ENCODE peak calls at places on chromosomes 12 and 14, in eight cellular contexts. T, D, J, Y, Q, N, S and R are unnamed samples.

GRCh38 chr12:93336344-93336743 is 41.4 kb upstream of the NUDT4 start:
- DNase-seq in T (peak; percentile 22), D (no peak), J (no peak), Y (no peak), Q (no peak), N (no peak), S (no peak), R (no peak)

GRCh38 chr12:34126805-34127204 is 104.5 kb downstream of the ALG10 start:
- DNase-seq in T (no peak), D (no peak), J (no peak), Y (no peak), Q (no peak), N (no peak), S (no peak), R (no peak)

GRCh38 chr14:96863327-96863985 is 66.3 kb downstream of the VRK1 start:
- DNase-seq in T (no peak), D (no peak), J (no peak), Y (no peak), Q (no peak), N (no peak), S (no peak), R (no peak)

GRCh38 chr12:76264617-76265016 is 83.6 kb downstream of the BBS10 start:
- DNase-seq in T (peak; percentile 44), D (no peak), J (no peak), Y (peak; percentile 77), Q (no peak), N (no peak), S (no peak), R (no peak)

GRCh38 chr12:94202245-94203180 is 54.1 kb downstream of the PLXNC1 start:
- DNase-seq in T (no peak), D (no peak), J (no peak), Y (no peak), Q (no peak), N (no peak), S (no peak), R (no peak)

GRCh38 chr14:39422243-39422642 is 10.0 kb downstream of the FBXO33 start:
- DNase-seq in T (no peak), D (no peak), J (no peak), Y (no peak), Q (no peak), N (no peak), S (no peak), R (no peak)

GRCh38 chr12:78703820-78704525 is 160.6 kb upstream of the SYT1 start:
- DNase-seq in T (peak; percentile 91), D (no peak), J (no peak), Y (peak; percentile 69), Q (no peak), N (no peak), S (no peak), R (peak; percentile 86)

GRCh38 chr12:76065917-76066316 is 18.6 kb downstream of the NAP1L1 start:
- DNase-seq in T (no peak), D (no peak), J (no peak), Y (no peak), Q (no peak), N (no peak), S (no peak), R (no peak)

GRCh38 chr12:12999959-13000615 is at the start of gene HEBP1:
- DNase-seq in T (peak; percentile 84), D (peak; percentile 97), J (peak; percentile 90), Y (peak; percentile 89), Q (peak; percentile 95), N (peak; percentile 99), S (peak; percentile 93), R (no peak)

GRCh38 chr12:67415473-67415872 is 146.3 kb downstream of the CAND1 start:
- DNase-seq in T (peak; percentile 27), D (no peak), J (no peak), Y (peak; percentile 55), Q (no peak), N (no peak), S (no peak), R (no peak)

DNA sequence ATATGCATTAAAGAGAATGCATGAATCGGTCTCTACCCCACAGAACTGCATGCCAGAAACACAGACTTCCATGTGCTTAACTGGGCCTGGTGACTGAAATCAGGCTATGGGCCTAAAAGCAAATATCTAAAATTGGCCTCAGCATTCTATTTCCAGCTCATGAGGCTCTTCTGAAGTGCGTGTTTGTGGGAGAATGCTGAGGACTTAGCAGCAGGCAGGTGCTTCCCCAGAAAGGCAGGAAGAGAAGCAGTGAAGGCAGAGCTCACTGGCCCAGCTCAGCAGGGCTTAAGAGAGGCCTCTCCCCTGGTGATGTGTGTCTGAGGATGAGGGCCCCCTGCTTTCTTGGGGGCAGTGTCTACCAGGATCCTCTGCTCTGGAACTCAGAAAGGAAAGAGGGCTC is 48.6 kb downstream of the ADGRD1 start:
- DNase-seq in T (no peak), D (no peak), J (no peak), Y (no peak), Q (no peak), N (no peak), S (no peak), R (no peak)
- H3K4me3 ChIP-seq in T (no peak overlapping the region), D (no peak overlapping the region), J (no peak overlapping the region), Y (no peak overlapping the region), Q (no peak overlapping the region), N (no peak overlapping the region), S (no peak overlapping the region), R (no peak overlapping the region)

GRCh38 chr12:122843472-122843871 is 8.2 kb downstream of the HIP1R start:
- DNase-seq in T (no peak), D (no peak), J (no peak), Y (no peak), Q (no peak), N (peak; percentile 66), S (no peak), R (no peak)

GRCh38 chr12:122844366-122844971 is 9.2 kb downstream of the HIP1R start:
- DNase-seq in T (no peak), D (peak; percentile 31), J (no peak), Y (no peak), Q (no peak), N (peak; percentile 52), S (no peak), R (no peak)

GRCh38 chr12:122840580-122841513 is 5.6 kb downstream of the HIP1R start:
- DNase-seq in T (no peak), D (no peak), J (no peak), Y (no peak), Q (no peak), N (peak; percentile 71), S (no peak), R (no peak)

GRCh38 chr12:122841544-122842321 is 6.5 kb downstream of the HIP1R start:
- DNase-seq in T (peak; percentile 82), D (no peak), J (no peak), Y (peak; percentile 54), Q (no peak), N (peak; percentile 63), S (no peak), R (no peak)

DNA sequence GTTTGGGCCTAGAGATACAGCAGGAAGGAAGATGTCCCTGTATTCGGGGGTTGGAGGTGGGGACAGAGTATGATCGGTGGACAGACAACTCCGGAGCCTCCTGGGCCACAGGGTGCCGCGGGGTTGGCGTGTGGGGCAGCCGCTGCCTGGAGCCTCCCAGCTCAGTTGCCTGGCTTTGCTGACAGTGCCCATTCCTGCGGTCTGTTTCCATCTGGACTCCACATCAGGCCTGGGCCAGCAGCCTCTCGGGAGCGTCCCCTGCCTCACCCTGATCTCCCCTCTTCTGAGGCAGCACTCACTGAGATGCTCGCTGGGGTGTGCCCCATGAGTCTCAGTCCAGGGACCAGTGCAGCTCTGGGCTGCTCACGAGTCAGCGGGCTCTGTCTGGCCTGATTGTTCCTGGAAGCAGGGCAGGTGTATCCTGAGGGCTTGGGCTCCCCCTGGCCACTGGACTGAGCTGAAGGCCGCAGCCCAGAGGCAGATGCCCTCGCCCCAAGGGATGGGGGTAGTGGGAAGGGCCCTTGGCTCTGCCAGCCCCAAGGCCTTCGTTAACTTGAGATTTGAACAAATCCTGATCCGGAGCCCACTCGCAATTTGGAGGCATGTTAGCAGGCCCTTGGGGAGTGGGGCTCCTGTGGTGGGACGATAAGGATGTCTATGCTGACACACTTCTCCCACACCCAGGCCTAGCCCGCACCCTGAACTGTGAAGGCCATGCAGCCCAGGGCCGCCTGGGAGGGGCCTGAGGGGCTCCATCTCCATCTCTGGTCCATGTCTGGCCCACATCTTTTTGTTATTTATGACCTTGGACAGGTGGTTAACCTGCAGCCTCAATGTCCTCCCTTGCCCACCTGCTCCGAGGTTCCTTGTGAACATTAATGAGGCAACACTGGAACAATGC is 7.5 kb downstream of the HIP1R start:
- DNase-seq in T (no peak), D (no peak), J (no peak), Y (no peak), Q (no peak), N (peak; percentile 73), S (no peak), R (no peak)
- H3K4me3 ChIP-seq in T (no peak overlapping the region), D (no peak overlapping the region), J (no peak overlapping the region), Y (no peak overlapping the region), Q (no peak overlapping the region), N (no peak overlapping the region), S (no peak overlapping the region), R (no peak overlapping the region)

DNA sequence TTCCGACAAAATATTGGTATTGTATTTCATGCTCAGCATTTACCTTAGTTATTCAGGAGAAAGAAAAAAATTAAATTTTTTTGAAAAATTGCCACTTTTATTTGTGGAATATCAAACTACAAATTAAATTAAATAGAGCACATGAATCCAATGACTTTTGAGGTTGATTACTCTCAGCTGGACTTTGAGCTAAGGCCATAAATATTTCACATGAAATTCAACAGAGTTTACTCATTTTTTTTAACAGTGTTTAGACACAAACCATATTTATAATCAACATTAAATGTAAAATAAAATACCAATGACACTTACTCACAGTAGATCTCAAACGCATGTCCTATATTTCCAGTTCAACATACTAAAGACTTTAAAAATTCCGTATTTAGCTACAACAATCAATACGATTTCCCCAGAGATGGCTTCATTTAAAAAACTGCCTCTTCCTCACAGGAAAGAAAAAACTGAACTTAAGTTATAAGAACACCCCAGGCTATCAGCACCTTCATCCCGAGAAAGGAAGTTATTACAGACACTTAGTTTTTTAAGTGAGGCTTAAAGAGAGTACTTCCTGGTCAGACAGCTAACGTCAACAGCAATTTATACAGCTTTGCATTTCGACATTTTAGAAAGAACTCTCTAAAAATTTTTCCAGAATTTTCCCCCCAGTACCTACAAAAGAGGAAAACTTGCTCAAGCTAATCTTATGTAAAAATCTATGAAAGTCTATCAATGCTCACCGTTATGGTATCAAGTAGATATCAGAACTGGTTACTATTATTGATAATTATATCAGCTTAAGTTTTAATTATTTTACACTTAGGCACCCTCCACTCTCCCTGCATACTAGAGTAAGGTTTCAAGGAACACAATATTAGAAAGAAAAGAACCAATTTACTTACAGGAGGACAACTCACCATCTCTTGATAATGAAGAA is 13.8 kb downstream of the TAOK3 start:
- DNase-seq in T (no peak), D (no peak), J (no peak), Y (no peak), Q (no peak), N (no peak), S (no peak), R (no peak)
- H3K4me3 ChIP-seq in T (peak overlapping the region; percentile 23), D (no peak overlapping the region), J (no peak overlapping the region), Y (no peak overlapping the region), Q (peak overlapping the region; percentile 52), N (no peak overlapping the region), S (peak overlapping the region; percentile 15), R (no peak overlapping the region)

DNA sequence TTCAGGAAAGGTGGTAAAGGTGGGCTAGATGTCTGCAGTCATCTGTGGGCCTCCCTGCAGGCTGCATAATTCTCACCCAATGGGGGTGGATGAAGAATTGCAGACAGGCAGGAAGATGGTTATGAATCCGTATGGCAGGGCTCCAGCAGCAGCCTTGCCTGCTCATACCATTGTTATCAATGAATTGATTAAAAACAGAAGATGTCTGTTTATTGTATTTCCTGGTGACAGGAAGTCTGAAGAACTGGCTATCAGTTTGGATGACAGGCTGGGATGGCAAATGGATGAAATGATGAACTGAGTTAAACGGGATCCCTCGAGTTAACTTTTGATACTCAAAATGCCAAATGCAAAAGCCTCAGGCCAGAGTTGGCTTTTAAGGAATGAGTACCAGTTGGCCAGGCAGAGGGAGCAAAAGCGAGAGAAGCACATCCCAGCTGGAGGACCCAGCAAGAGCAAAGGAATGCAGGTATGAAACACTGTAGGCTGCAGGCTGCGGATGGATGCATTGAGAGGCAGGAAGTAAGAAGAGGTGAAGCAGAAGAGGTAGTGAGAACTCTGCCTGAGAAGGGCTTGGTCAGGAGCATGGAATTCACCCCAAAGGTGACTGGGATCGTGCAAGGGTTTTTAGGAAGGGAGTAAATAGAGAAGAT is 550.0 kb upstream of the TBX3 start:
- DNase-seq in T (no peak), D (no peak), J (no peak), Y (no peak), Q (no peak), N (no peak), S (no peak), R (no peak)
- H3K4me3 ChIP-seq in T (no peak overlapping the region), D (no peak overlapping the region), J (no peak overlapping the region), Y (no peak overlapping the region), Q (no peak overlapping the region), N (no peak overlapping the region), S (no peak overlapping the region), R (no peak overlapping the region)